ENCODE peak calls at places on chromosome 7, in eight cellular contexts. N is putamen; Z is pancreas; T is glutamatergic neuron; L is sciatic nerve; F is stimulated activated CD4-positive, alpha-beta T cell treated with anti-CD3 and anti-CD28 coated beads, Interleukin-2, amount 100 ng/mL, for 24 hours; S is heart left ventricle; O is islet precursor cell. D is an unnamed sample.

GRCh38 chr7:33201821-33202220 is 72.5 kb downstream of the BBS9 start:
- DNase-seq in L (no peak), N (no peak), S (no peak), T (no peak), O (no peak), Z (no peak), F (no peak), D (no peak)

GRCh38 chr7:70627488-70627887 is 504.5 kb upstream of the GALNT17 start:
- DNase-seq in F (no peak), S (no peak), T (no peak), L (no peak), Z (peak; percentile 22), N (no peak), O (no peak), D (no peak)

GRCh38 chr7:100835903-100836811 is 8.8 kb upstream of the EPHB4 start:
- DNase-seq in N (no peak), L (no peak), Z (no peak), T (peak; percentile 78), O (peak; percentile 97), S (peak; percentile 80), F (no peak), D (no peak)

GRCh38 chr7:158022601-158023000 is 565.0 kb downstream of the PTPRN2 start:
- DNase-seq in Z (no peak), N (no peak), S (no peak), L (peak; percentile 23), F (no peak), O (peak; percentile 40), T (no peak), D (peak; percentile 50)

GRCh38 chr7:43791665-43792064 is 33.2 kb downstream of the BLVRA start:
- DNase-seq in S (no peak), F (peak; percentile 4), L (no peak), Z (no peak), N (no peak), O (peak; percentile 22), T (no peak), D (no peak)

GRCh38 chr7:2404714-2405119 is 1.3 kb downstream of the CHST12 start:
- DNase-seq in S (no peak), F (no peak), L (no peak), Z (no peak), N (no peak), O (no peak), T (no peak), D (no peak)

GRCh38 chr7:128215281-128215680 is 25.8 kb upstream of the LEP start:
- DNase-seq in F (no peak), T (no peak), O (no peak), L (no peak), Z (no peak), N (no peak), S (no peak), D (no peak)

GRCh38 chr7:39042706-39043105 is 65.0 kb downstream of the POU6F2 start:
- DNase-seq in S (no peak), L (no peak), N (no peak), Z (no peak), F (no peak), O (no peak), T (no peak), D (no peak)

GRCh38 chr7:43692582-43693373 is 36.5 kb downstream of the COA1 start:
- DNase-seq in T (no peak), N (no peak), O (no peak), L (no peak), Z (no peak), S (no peak), F (no peak), D (no peak)

GRCh38 chr7:7183833-7184463 is 1.6 kb downstream of the C1GALT1 start:
- DNase-seq in O (no peak), T (no peak), N (no peak), F (no peak), L (no peak), S (no peak), Z (no peak), D (no peak)

GRCh38 chr7:142549007-142549406 is 200.3 kb upstream of the PRSS1 start:
- DNase-seq in O (no peak), T (no peak), N (no peak), S (no peak), L (no peak), F (no peak), Z (peak; percentile 25), D (no peak)

GRCh38 chr7:29086545-29086944 is 59.8 kb downstream of the CPVL start:
- DNase-seq in N (no peak), L (no peak), T (no peak), O (no peak), F (no peak), S (no peak), Z (no peak), D (no peak)